ENCODE peak calls at places on chromosomes 12 and 14, in nine cellular contexts. One of them, this sample, is unnamed.

GRCh38 chr12:57138526-57139272 is 8.7 kb downstream of the LRP1-AS start:
- DNase-seq in fibroblast of villous mesenchyme: peak; percentile 78
- DNase-seq in non-pigmented ciliary epithelial cell: no peak
- DNase-seq in cardiac septum: peak; percentile 83
- DNase-seq in heart left ventricle: peak; percentile 87
- DNase-seq in HFF-Myc: no peak
- DNase-seq in stimulated activated CD4-positive, alpha-beta T cell treated with anti-CD3 and anti-CD28 coated beads, Interleukin-15, amount 100 ng/mL, for 1 hour: no peak
- DNase-seq in breast epithelium: no peak
- DNase-seq in activated T-cell treated with anti-CD3 and anti-CD28 coated beads, Interleukin-2, amount 50 U/mL, for 48 hours: no peak
- DNase-seq in this sample: no peak

GRCh38 chr12:5794156-5794555 is 150.9 kb downstream of the ANO2 start:
- DNase-seq in fibroblast of villous mesenchyme: no peak
- DNase-seq in non-pigmented ciliary epithelial cell: no peak
- DNase-seq in cardiac septum: no peak
- DNase-seq in heart left ventricle: no peak
- DNase-seq in HFF-Myc: no peak
- DNase-seq in stimulated activated CD4-positive, alpha-beta T cell treated with anti-CD3 and anti-CD28 coated beads, Interleukin-15, amount 100 ng/mL, for 1 hour: no peak
- DNase-seq in breast epithelium: no peak
- DNase-seq in activated T-cell treated with anti-CD3 and anti-CD28 coated beads, Interleukin-2, amount 50 U/mL, for 48 hours: no peak
- DNase-seq in this sample: no peak

GRCh38 chr12:53236443-53237111 is 4.6 kb upstream of the RARG start:
- DNase-seq in fibroblast of villous mesenchyme: no peak
- DNase-seq in non-pigmented ciliary epithelial cell: no peak
- DNase-seq in cardiac septum: no peak
- DNase-seq in heart left ventricle: no peak
- DNase-seq in HFF-Myc: no peak
- DNase-seq in stimulated activated CD4-positive, alpha-beta T cell treated with anti-CD3 and anti-CD28 coated beads, Interleukin-15, amount 100 ng/mL, for 1 hour: peak; percentile 37
- DNase-seq in breast epithelium: no peak
- DNase-seq in activated T-cell treated with anti-CD3 and anti-CD28 coated beads, Interleukin-2, amount 50 U/mL, for 48 hours: peak; percentile 60
- DNase-seq in this sample: no peak

GRCh38 chr12:102740157-102741032 is 176.6 kb downstream of the PAH start:
- DNase-seq in fibroblast of villous mesenchyme: peak; percentile 57
- DNase-seq in non-pigmented ciliary epithelial cell: peak; percentile 17
- DNase-seq in cardiac septum: no peak
- DNase-seq in heart left ventricle: no peak
- DNase-seq in HFF-Myc: peak; percentile 14
- DNase-seq in stimulated activated CD4-positive, alpha-beta T cell treated with anti-CD3 and anti-CD28 coated beads, Interleukin-15, amount 100 ng/mL, for 1 hour: no peak
- DNase-seq in breast epithelium: no peak
- DNase-seq in activated T-cell treated with anti-CD3 and anti-CD28 coated beads, Interleukin-2, amount 50 U/mL, for 48 hours: no peak
- DNase-seq in this sample: no peak

GRCh38 chr14:33679461-33680225 is 271.2 kb downstream of the EGLN3 start:
- DNase-seq in fibroblast of villous mesenchyme: peak; percentile 73
- DNase-seq in non-pigmented ciliary epithelial cell: peak; percentile 60
- DNase-seq in cardiac septum: no peak
- DNase-seq in heart left ventricle: no peak
- DNase-seq in HFF-Myc: peak; percentile 41
- DNase-seq in stimulated activated CD4-positive, alpha-beta T cell treated with anti-CD3 and anti-CD28 coated beads, Interleukin-15, amount 100 ng/mL, for 1 hour: no peak
- DNase-seq in breast epithelium: no peak
- DNase-seq in activated T-cell treated with anti-CD3 and anti-CD28 coated beads, Interleukin-2, amount 50 U/mL, for 48 hours: no peak
- DNase-seq in this sample: no peak

GRCh38 chr12:42104087-42104486 is 40.6 kb downstream of the GXYLT1 start:
- DNase-seq in fibroblast of villous mesenchyme: no peak
- DNase-seq in non-pigmented ciliary epithelial cell: no peak
- DNase-seq in cardiac septum: no peak
- DNase-seq in heart left ventricle: no peak
- DNase-seq in HFF-Myc: no peak
- DNase-seq in stimulated activated CD4-positive, alpha-beta T cell treated with anti-CD3 and anti-CD28 coated beads, Interleukin-15, amount 100 ng/mL, for 1 hour: no peak
- DNase-seq in breast epithelium: no peak
- DNase-seq in activated T-cell treated with anti-CD3 and anti-CD28 coated beads, Interleukin-2, amount 50 U/mL, for 48 hours: no peak
- DNase-seq in this sample: no peak

GRCh38 chr12:24398605-24399004 is 449.1 kb upstream of the SOX5 start:
- DNase-seq in fibroblast of villous mesenchyme: no peak
- DNase-seq in non-pigmented ciliary epithelial cell: no peak
- DNase-seq in cardiac septum: no peak
- DNase-seq in heart left ventricle: no peak
- DNase-seq in HFF-Myc: no peak
- DNase-seq in stimulated activated CD4-positive, alpha-beta T cell treated with anti-CD3 and anti-CD28 coated beads, Interleukin-15, amount 100 ng/mL, for 1 hour: no peak
- DNase-seq in breast epithelium: no peak
- DNase-seq in activated T-cell treated with anti-CD3 and anti-CD28 coated beads, Interleukin-2, amount 50 U/mL, for 48 hours: no peak
- DNase-seq in this sample: no peak

GRCh38 chr12:18696971-18697602 is 40.7 kb downstream of the PLCZ1 start:
- DNase-seq in fibroblast of villous mesenchyme: peak; percentile 54
- DNase-seq in non-pigmented ciliary epithelial cell: peak; percentile 41
- DNase-seq in cardiac septum: no peak
- DNase-seq in heart left ventricle: no peak
- DNase-seq in HFF-Myc: no peak
- DNase-seq in stimulated activated CD4-positive, alpha-beta T cell treated with anti-CD3 and anti-CD28 coated beads, Interleukin-15, amount 100 ng/mL, for 1 hour: no peak
- DNase-seq in breast epithelium: no peak
- DNase-seq in activated T-cell treated with anti-CD3 and anti-CD28 coated beads, Interleukin-2, amount 50 U/mL, for 48 hours: no peak
- DNase-seq in this sample: no peak

GRCh38 chr12:76470028-76470939 is 89.3 kb downstream of the OSBPL8 start:
- DNase-seq in fibroblast of villous mesenchyme: peak; percentile 75
- DNase-seq in non-pigmented ciliary epithelial cell: peak; percentile 91
- DNase-seq in cardiac septum: no peak
- DNase-seq in heart left ventricle: no peak
- DNase-seq in HFF-Myc: peak; percentile 44
- DNase-seq in stimulated activated CD4-positive, alpha-beta T cell treated with anti-CD3 and anti-CD28 coated beads, Interleukin-15, amount 100 ng/mL, for 1 hour: no peak
- DNase-seq in breast epithelium: no peak
- DNase-seq in activated T-cell treated with anti-CD3 and anti-CD28 coated beads, Interleukin-2, amount 50 U/mL, for 48 hours: no peak
- DNase-seq in this sample: no peak

GRCh38 chr12:111287125-111287900 is 81.6 kb downstream of the PHETA1 start:
- DNase-seq in fibroblast of villous mesenchyme: no peak
- DNase-seq in non-pigmented ciliary epithelial cell: no peak
- DNase-seq in cardiac septum: no peak
- DNase-seq in heart left ventricle: no peak
- DNase-seq in HFF-Myc: no peak
- DNase-seq in stimulated activated CD4-positive, alpha-beta T cell treated with anti-CD3 and anti-CD28 coated beads, Interleukin-15, amount 100 ng/mL, for 1 hour: no peak
- DNase-seq in breast epithelium: no peak
- DNase-seq in activated T-cell treated with anti-CD3 and anti-CD28 coated beads, Interleukin-2, amount 50 U/mL, for 48 hours: no peak
- DNase-seq in this sample: no peak

GRCh38 chr14:53356361-53357150 is 203.4 kb upstream of the DDHD1 start:
- DNase-seq in fibroblast of villous mesenchyme: peak; percentile 65
- DNase-seq in non-pigmented ciliary epithelial cell: no peak
- DNase-seq in cardiac septum: no peak
- DNase-seq in heart left ventricle: no peak
- DNase-seq in HFF-Myc: no peak
- DNase-seq in stimulated activated CD4-positive, alpha-beta T cell treated with anti-CD3 and anti-CD28 coated beads, Interleukin-15, amount 100 ng/mL, for 1 hour: no peak
- DNase-seq in breast epithelium: no peak
- DNase-seq in activated T-cell treated with anti-CD3 and anti-CD28 coated beads, Interleukin-2, amount 50 U/mL, for 48 hours: no peak
- DNase-seq in this sample: no peak

GRCh38 chr14:103057372-103058208 is at the start of gene CDC42BPB:
- DNase-seq in fibroblast of villous mesenchyme: peak; percentile 94
- DNase-seq in non-pigmented ciliary epithelial cell: no peak
- DNase-seq in cardiac septum: peak; percentile 92
- DNase-seq in heart left ventricle: peak; percentile 94
- DNase-seq in HFF-Myc: no peak
- DNase-seq in stimulated activated CD4-positive, alpha-beta T cell treated with anti-CD3 and anti-CD28 coated beads, Interleukin-15, amount 100 ng/mL, for 1 hour: peak; percentile 33
- DNase-seq in breast epithelium: peak; percentile 81
- DNase-seq in activated T-cell treated with anti-CD3 and anti-CD28 coated beads, Interleukin-2, amount 50 U/mL, for 48 hours: peak; percentile 65
- DNase-seq in this sample: peak; percentile 95

GRCh38 chr12:92745874-92746553 is 43.2 kb downstream of the PLEKHG7 start:
- DNase-seq in fibroblast of villous mesenchyme: peak; percentile 84
- DNase-seq in non-pigmented ciliary epithelial cell: peak; percentile 70
- DNase-seq in cardiac septum: peak; percentile 84
- DNase-seq in heart left ventricle: peak; percentile 78
- DNase-seq in HFF-Myc: peak; percentile 76
- DNase-seq in stimulated activated CD4-positive, alpha-beta T cell treated with anti-CD3 and anti-CD28 coated beads, Interleukin-15, amount 100 ng/mL, for 1 hour: no peak
- DNase-seq in breast epithelium: no peak
- DNase-seq in activated T-cell treated with anti-CD3 and anti-CD28 coated beads, Interleukin-2, amount 50 U/mL, for 48 hours: no peak
- DNase-seq in this sample: no peak

GRCh38 chr14:25108959-25109358 is 59.0 kb upstream of the STXBP6 start:
- DNase-seq in fibroblast of villous mesenchyme: no peak
- DNase-seq in non-pigmented ciliary epithelial cell: no peak
- DNase-seq in cardiac septum: no peak
- DNase-seq in heart left ventricle: no peak
- DNase-seq in HFF-Myc: no peak
- DNase-seq in stimulated activated CD4-positive, alpha-beta T cell treated with anti-CD3 and anti-CD28 coated beads, Interleukin-15, amount 100 ng/mL, for 1 hour: no peak
- DNase-seq in breast epithelium: no peak
- DNase-seq in activated T-cell treated with anti-CD3 and anti-CD28 coated beads, Interleukin-2, amount 50 U/mL, for 48 hours: no peak
- DNase-seq in this sample: no peak

GRCh38 chr14:99568567-99569560 is 35.1 kb downstream of the CCDC85C start:
- DNase-seq in fibroblast of villous mesenchyme: peak; percentile 78
- DNase-seq in non-pigmented ciliary epithelial cell: no peak
- DNase-seq in cardiac septum: no peak
- DNase-seq in heart left ventricle: no peak
- DNase-seq in HFF-Myc: no peak
- DNase-seq in stimulated activated CD4-positive, alpha-beta T cell treated with anti-CD3 and anti-CD28 coated beads, Interleukin-15, amount 100 ng/mL, for 1 hour: no peak
- DNase-seq in breast epithelium: no peak
- DNase-seq in activated T-cell treated with anti-CD3 and anti-CD28 coated beads, Interleukin-2, amount 50 U/mL, for 48 hours: no peak
- DNase-seq in this sample: no peak

GRCh38 chr12:93946542-93947150 is 201.7 kb upstream of the PLXNC1 start:
- DNase-seq in fibroblast of villous mesenchyme: no peak
- DNase-seq in non-pigmented ciliary epithelial cell: no peak
- DNase-seq in cardiac septum: no peak
- DNase-seq in heart left ventricle: no peak
- DNase-seq in HFF-Myc: peak; percentile 31
- DNase-seq in stimulated activated CD4-positive, alpha-beta T cell treated with anti-CD3 and anti-CD28 coated beads, Interleukin-15, amount 100 ng/mL, for 1 hour: no peak
- DNase-seq in breast epithelium: no peak
- DNase-seq in activated T-cell treated with anti-CD3 and anti-CD28 coated beads, Interleukin-2, amount 50 U/mL, for 48 hours: no peak
- DNase-seq in this sample: no peak

GRCh38 chr12:45762185-45763110 is 32.9 kb downstream of the ARID2 start:
- DNase-seq in fibroblast of villous mesenchyme: peak; percentile 73
- DNase-seq in non-pigmented ciliary epithelial cell: peak; percentile 24
- DNase-seq in cardiac septum: no peak
- DNase-seq in heart left ventricle: no peak
- DNase-seq in HFF-Myc: peak; percentile 29
- DNase-seq in stimulated activated CD4-positive, alpha-beta T cell treated with anti-CD3 and anti-CD28 coated beads, Interleukin-15, amount 100 ng/mL, for 1 hour: no peak
- DNase-seq in breast epithelium: no peak
- DNase-seq in activated T-cell treated with anti-CD3 and anti-CD28 coated beads, Interleukin-2, amount 50 U/mL, for 48 hours: no peak
- DNase-seq in this sample: no peak

GRCh38 chr12:64522316-64522715 is 70.4 kb downstream of the TBK1 start:
- DNase-seq in fibroblast of villous mesenchyme: peak; percentile 66
- DNase-seq in non-pigmented ciliary epithelial cell: peak; percentile 8
- DNase-seq in cardiac septum: no peak
- DNase-seq in heart left ventricle: no peak
- DNase-seq in HFF-Myc: peak; percentile 72
- DNase-seq in stimulated activated CD4-positive, alpha-beta T cell treated with anti-CD3 and anti-CD28 coated beads, Interleukin-15, amount 100 ng/mL, for 1 hour: no peak
- DNase-seq in breast epithelium: no peak
- DNase-seq in activated T-cell treated with anti-CD3 and anti-CD28 coated beads, Interleukin-2, amount 50 U/mL, for 48 hours: no peak
- DNase-seq in this sample: no peak

GRCh38 chr12:120368789-120369475 is at the start of gene MSI1:
- DNase-seq in fibroblast of villous mesenchyme: no peak
- DNase-seq in non-pigmented ciliary epithelial cell: no peak
- DNase-seq in cardiac septum: no peak
- DNase-seq in heart left ventricle: no peak
- DNase-seq in HFF-Myc: no peak
- DNase-seq in stimulated activated CD4-positive, alpha-beta T cell treated with anti-CD3 and anti-CD28 coated beads, Interleukin-15, amount 100 ng/mL, for 1 hour: no peak
- DNase-seq in breast epithelium: no peak
- DNase-seq in activated T-cell treated with anti-CD3 and anti-CD28 coated beads, Interleukin-2, amount 50 U/mL, for 48 hours: peak; percentile 37
- DNase-seq in this sample: no peak

GRCh38 chr14:76430475-76430980 is 54.6 kb downstream of the ESRRB start:
- DNase-seq in fibroblast of villous mesenchyme: no peak
- DNase-seq in non-pigmented ciliary epithelial cell: no peak
- DNase-seq in cardiac septum: no peak
- DNase-seq in heart left ventricle: no peak
- DNase-seq in HFF-Myc: no peak
- DNase-seq in stimulated activated CD4-positive, alpha-beta T cell treated with anti-CD3 and anti-CD28 coated beads, Interleukin-15, amount 100 ng/mL, for 1 hour: no peak
- DNase-seq in breast epithelium: no peak
- DNase-seq in activated T-cell treated with anti-CD3 and anti-CD28 coated beads, Interleukin-2, amount 50 U/mL, for 48 hours: no peak
- DNase-seq in this sample: no peak

GRCh38 chr14:22657861-22658260 is 13.7 kb upstream of the OR6J1 start:
- DNase-seq in fibroblast of villous mesenchyme: peak; percentile 74
- DNase-seq in non-pigmented ciliary epithelial cell: peak; percentile 46
- DNase-seq in cardiac septum: no peak
- DNase-seq in heart left ventricle: no peak
- DNase-seq in HFF-Myc: peak; percentile 15
- DNase-seq in stimulated activated CD4-positive, alpha-beta T cell treated with anti-CD3 and anti-CD28 coated beads, Interleukin-15, amount 100 ng/mL, for 1 hour: no peak
- DNase-seq in breast epithelium: no peak
- DNase-seq in activated T-cell treated with anti-CD3 and anti-CD28 coated beads, Interleukin-2, amount 50 U/mL, for 48 hours: no peak
- DNase-seq in this sample: no peak

GRCh38 chr12:122867701-122868461 is 28.0 kb downstream of the VPS37B start:
- DNase-seq in fibroblast of villous mesenchyme: peak; percentile 78
- DNase-seq in non-pigmented ciliary epithelial cell: no peak
- DNase-seq in cardiac septum: peak; percentile 81
- DNase-seq in heart left ventricle: peak; percentile 88
- DNase-seq in HFF-Myc: no peak
- DNase-seq in stimulated activated CD4-positive, alpha-beta T cell treated with anti-CD3 and anti-CD28 coated beads, Interleukin-15, amount 100 ng/mL, for 1 hour: no peak
- DNase-seq in breast epithelium: peak; percentile 49
- DNase-seq in activated T-cell treated with anti-CD3 and anti-CD28 coated beads, Interleukin-2, amount 50 U/mL, for 48 hours: no peak
- DNase-seq in this sample: no peak

GRCh38 chr14:50928002-50928635 is 16.2 kb downstream of the PYGL start:
- DNase-seq in fibroblast of villous mesenchyme: peak; percentile 53
- DNase-seq in non-pigmented ciliary epithelial cell: peak; percentile 49
- DNase-seq in cardiac septum: no peak
- DNase-seq in heart left ventricle: no peak
- DNase-seq in HFF-Myc: no peak
- DNase-seq in stimulated activated CD4-positive, alpha-beta T cell treated with anti-CD3 and anti-CD28 coated beads, Interleukin-15, amount 100 ng/mL, for 1 hour: no peak
- DNase-seq in breast epithelium: no peak
- DNase-seq in activated T-cell treated with anti-CD3 and anti-CD28 coated beads, Interleukin-2, amount 50 U/mL, for 48 hours: no peak
- DNase-seq in this sample: no peak

GRCh38 chr14:64656986-64657385 is 47.2 kb upstream of the PLEKHG3 start:
- DNase-seq in fibroblast of villous mesenchyme: peak; percentile 90
- DNase-seq in non-pigmented ciliary epithelial cell: no peak
- DNase-seq in cardiac septum: no peak
- DNase-seq in heart left ventricle: no peak
- DNase-seq in HFF-Myc: no peak
- DNase-seq in stimulated activated CD4-positive, alpha-beta T cell treated with anti-CD3 and anti-CD28 coated beads, Interleukin-15, amount 100 ng/mL, for 1 hour: no peak
- DNase-seq in breast epithelium: no peak
- DNase-seq in activated T-cell treated with anti-CD3 and anti-CD28 coated beads, Interleukin-2, amount 50 U/mL, for 48 hours: no peak
- DNase-seq in this sample: no peak